ENCODE peak calls at places on chromosomes 1 and 21, in six cellular contexts. V, J, N, A, R and L are unnamed samples. For H3K4me1, the result is how much of the 10 kb centered on the place peaks cover.

GRCh38 chr1:16677552-16678423 is 11.0 kb upstream of the RNU1-3 start:
- ATAC-seq in J (peak), V (peak), A (no peak), N (peak), R (peak), L (peak)

GRCh38 chr21:26448751-26449150 is 124.3 kb downstream of the CYYR1 start:
- ATAC-seq in N (no peak), R (no peak), V (no peak), A (no peak), J (no peak), L (no peak)

GRCh38 chr1:22341791-22342605 is 109.7 kb upstream of the ZBTB40 start:
- ATAC-seq in J (no peak), V (peak), N (peak), A (peak), R (no peak), L (peak)

GRCh38 chr1:19723874-19724273 is 59.2 kb downstream of the HTR6 start:
- ATAC-seq in J (no peak), A (no peak), R (no peak), N (no peak), V (no peak), L (no peak)

GRCh38 chr1:24027838-24028468 is 47.8 kb upstream of the SRSF10 start:
- ATAC-seq in A (no peak), V (peak), N (peak), R (peak), J (peak), L (peak)

GRCh38 chr1:7953850-7954609 is 7.5 kb upstream of the PARK7 start:
- ATAC-seq in A (peak), N (peak), J (peak), R (peak), V (peak), L (peak)

GRCh38 chr1:207755846-207756692 is 4.2 kb downstream of the CD46 start:
- ATAC-seq in J (no peak), V (no peak), N (no peak), A (no peak), R (no peak), L (no peak)

GRCh38 chr1:239560921-239561320 is 174.6 kb downstream of the CHRM3 start:
- ATAC-seq in N (no peak), A (no peak), R (no peak), V (no peak), J (no peak), L (no peak)

GRCh38 chr1:169348356-169349036 is 19.1 kb downstream of the NME7 start:
- ATAC-seq in N (peak), V (no peak), J (peak), A (no peak), R (peak), L (no peak)

GRCh38 chr1:32933742-32934322 is 30.8 kb downstream of the RNF19B start:
- ATAC-seq in N (peak), A (no peak), R (peak), J (peak), V (peak), L (peak)

GRCh38 chr1:24971539-24971938 is 41.5 kb upstream of the RUNX3 start:
- ATAC-seq in V (no peak), J (no peak), N (no peak), R (no peak), A (no peak), L (no peak)

GRCh38 chr21:15797577-15798363 is 68.0 kb downstream of the USP25 start:
- ATAC-seq in N (peak), R (no peak), J (peak), V (no peak), A (no peak), L (no peak)

GRCh38 chr1:236269439-236269838 is 12.3 kb downstream of the ERO1B start:
- ATAC-seq in R (no peak), V (no peak), A (no peak), N (peak), J (peak), L (no peak)

GRCh38 chr1:32920833-32921232 is 19.6 kb upstream of the TMEM54 start:
- ATAC-seq in J (no peak), N (no peak), R (no peak), A (no peak), V (no peak), L (no peak)

GRCh38 chr1:243312962-243313634 is 57.3 kb downstream of the SDCCAG8 start:
- ATAC-seq in A (peak), R (no peak), V (no peak), N (no peak), J (peak), L (no peak)

GRCh38 chr1:110453829-110454228 is 2.9 kb downstream of the PROK1 start:
- ATAC-seq in A (no peak), J (no peak), R (no peak), N (peak), V (no peak), L (no peak)

GRCh38 chr1:151720190-151720953 is 950 bp upstream of the RIIAD1 start:
- ATAC-seq in R (no peak), J (peak), A (no peak), V (peak), N (no peak), L (no peak)

GRCh38 chr1:84300991-84301758 is at the start of gene SAMD13:
- ATAC-seq in R (no peak), A (no peak), V (no peak), J (no peak), N (peak), L (no peak)

GRCh38 chr1:69568435-69569280 is 936 bp downstream of the LRRC7 start:
- ATAC-seq in A (no peak), R (peak), N (peak), V (no peak), J (no peak), L (peak)

GRCh38 chr1:8182034-8182761 is 135.7 kb upstream of the SLC45A1 start:
- ATAC-seq in R (peak), V (peak), A (peak), N (peak), J (peak), L (peak)

GRCh38 chr1:117061986-117062415 is 1.9 kb downstream of the TTF2 start:
- ATAC-seq in A (no peak), R (no peak), J (peak), N (no peak), V (no peak), L (no peak)

GRCh38 chr1:230422221-230422981 is 3.7 kb downstream of the PGBD5 start:
- ATAC-seq in N (no peak), R (no peak), V (no peak), J (no peak), A (no peak), L (no peak)

GRCh38 chr1:211739671-211740411 is 64.4 kb upstream of the NEK2 start:
- ATAC-seq in R (no peak), V (no peak), J (peak), A (no peak), N (no peak), L (no peak)

GRCh38 chr1:6513296-6513928 is 21.9 kb upstream of the PLEKHG5 start:
- ATAC-seq in N (no peak), J (peak), V (peak), R (no peak), A (no peak), L (no peak)

GRCh38 chr1:168137515-168137821 is 738 bp upstream of the GPR161 start:
- ATAC-seq in V (no peak), J (peak), R (no peak), N (peak), A (no peak), L (no peak)

GRCh38 chr1:191963286-191963685 is 195.0 kb upstream of the RGS18 start:
- ATAC-seq in A (no peak), N (no peak), R (no peak), V (no peak), J (no peak), L (no peak)

GRCh38 chr21:26140185-26140584 is 30.4 kb downstream of the APP start:
- ATAC-seq in J (no peak), R (peak), N (peak), A (peak), V (peak), L (peak)

GRCh38 chr1:234226106-234226818 is 147.0 kb upstream of the COA6 start:
- ATAC-seq in A (no peak), R (no peak), N (no peak), J (peak), V (no peak), L (no peak)

GRCh38 chr1:180935326-180936109 is 22.8 kb downstream of the KIAA1614 start:
- ATAC-seq in N (no peak), J (peak), R (no peak), V (peak), A (no peak), L (no peak)

GRCh38 chr1:86054396-86054795 is 102.2 kb downstream of the COL24A1 start:
- ATAC-seq in N (no peak), R (no peak), V (no peak), A (no peak), J (no peak), L (no peak)

GRCh38 chr1:221783936-221784335 is 42.0 kb upstream of the DUSP10 start:
- ATAC-seq in R (no peak), A (no peak), V (no peak), N (no peak), J (peak), L (no peak)

GRCh38 chr1:235075955-235076308 is 52.7 kb downstream of the TOMM20 start:
- ATAC-seq in A (no peak), R (peak), N (no peak), V (no peak), J (peak), L (no peak)

DNA sequence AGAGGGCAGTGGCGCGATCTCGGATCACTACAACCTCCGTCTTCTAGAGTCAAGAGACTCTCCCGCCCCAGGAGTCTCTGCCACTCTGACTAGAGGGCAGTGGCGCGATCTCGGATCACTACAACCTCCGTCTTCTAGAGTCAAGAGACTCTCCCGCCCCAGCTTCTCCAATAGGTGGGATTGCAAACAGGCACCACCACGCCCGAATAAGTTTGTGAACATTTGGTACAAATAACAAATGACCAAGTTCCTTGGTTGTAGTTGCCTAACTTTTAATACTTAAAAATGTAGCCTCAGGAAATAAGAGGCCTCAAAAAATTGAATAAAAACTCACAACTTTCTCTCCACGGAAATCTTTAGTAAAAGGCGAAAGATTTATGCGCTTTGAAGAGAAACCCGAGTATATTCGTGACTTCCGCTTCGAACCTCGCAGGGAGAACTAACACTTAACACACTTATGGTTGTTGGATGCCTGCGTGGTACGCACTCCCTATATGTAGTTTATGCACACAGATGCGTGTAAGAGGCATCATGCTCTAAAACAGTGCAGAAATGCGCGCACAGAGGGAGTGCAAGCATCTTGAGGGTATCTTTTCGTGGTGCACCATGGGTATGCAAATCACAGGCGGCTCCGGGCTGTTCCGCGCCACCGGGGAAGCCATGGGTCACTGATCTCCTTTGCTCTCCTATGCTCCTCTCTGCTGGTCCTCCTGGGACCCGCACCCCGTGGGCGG is 11.4 kb downstream of the BTBD19 start:
- ATAC-seq in V (peak), J (peak), N (peak), A (peak), R (peak), L (peak)
- TF ChIP-seq EP300 in V (peak), J (no peak), N (peak), A (no peak), R (no peak), L (no peak)

DNA sequence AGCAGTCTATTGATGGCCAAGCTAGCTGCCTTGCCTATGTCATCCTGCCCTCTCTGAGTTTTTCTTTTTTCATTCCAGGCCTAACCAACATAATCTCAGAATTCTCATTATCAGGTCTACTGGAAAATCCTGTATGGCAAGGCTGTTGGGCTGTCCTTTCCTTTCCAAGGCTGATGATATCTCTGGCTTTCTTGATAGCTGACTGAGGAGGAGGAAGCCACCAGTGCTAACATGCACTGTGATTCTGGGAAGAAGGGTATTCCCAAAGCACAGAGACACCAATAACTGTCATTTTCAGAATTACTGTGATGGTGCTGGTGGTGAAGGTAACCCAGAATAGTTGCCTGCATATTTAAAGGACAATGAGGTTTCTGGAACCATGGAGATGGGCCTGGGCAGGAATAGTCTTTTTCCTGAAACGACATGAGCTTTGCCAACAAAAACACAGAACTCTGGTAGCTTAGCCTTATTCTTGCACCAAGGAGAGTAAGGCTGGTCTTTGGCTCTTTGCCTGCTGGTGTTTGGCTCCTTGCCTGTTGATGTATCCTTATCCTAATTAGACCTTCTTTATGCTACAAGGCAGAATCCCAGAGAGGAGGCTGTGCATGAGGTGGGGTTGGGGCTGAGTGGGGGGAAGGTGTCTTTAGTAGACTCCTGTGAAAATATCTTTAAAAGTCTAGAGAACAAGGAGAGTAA is 157.4 kb downstream of the TNFSF18 start:
- ATAC-seq in R (no peak), J (no peak), V (no peak), N (no peak), A (no peak), L (no peak)
- H3K4me1 ChIP-seq in R (under half), J (under half), V (under half), N (under half), A (under half), L (under half)

GRCh38 chr1:58587667-58588066 is 10.6 kb upstream of the TACSTD2 start:
- ATAC-seq in N (no peak), A (no peak), R (no peak), J (no peak), V (no peak), L (no peak)
- TF ChIP-seq EP300 in N (no peak), A (no peak), R (no peak), J (no peak), V (no peak), L (no peak)

GRCh38 chr1:27601771-27602509 is 2.0 kb downstream of the AHDC1 start:
- ATAC-seq in V (peak), A (peak), N (no peak), R (peak), J (peak), L (no peak)

GRCh38 chr1:27604579-27605299 is 795 bp upstream of the AHDC1 start:
- ATAC-seq in A (no peak), V (no peak), J (no peak), N (no peak), R (no peak), L (no peak)

GRCh38 chr1:27602510-27603319 is 1.2 kb downstream of the AHDC1 start:
- ATAC-seq in A (no peak), R (peak), V (peak), N (peak), J (peak), L (peak)

GRCh38 chr1:27603962-27604578 is at the start of gene AHDC1:
- ATAC-seq in A (peak), J (peak), V (peak), R (peak), N (peak), L (peak)

DNA sequence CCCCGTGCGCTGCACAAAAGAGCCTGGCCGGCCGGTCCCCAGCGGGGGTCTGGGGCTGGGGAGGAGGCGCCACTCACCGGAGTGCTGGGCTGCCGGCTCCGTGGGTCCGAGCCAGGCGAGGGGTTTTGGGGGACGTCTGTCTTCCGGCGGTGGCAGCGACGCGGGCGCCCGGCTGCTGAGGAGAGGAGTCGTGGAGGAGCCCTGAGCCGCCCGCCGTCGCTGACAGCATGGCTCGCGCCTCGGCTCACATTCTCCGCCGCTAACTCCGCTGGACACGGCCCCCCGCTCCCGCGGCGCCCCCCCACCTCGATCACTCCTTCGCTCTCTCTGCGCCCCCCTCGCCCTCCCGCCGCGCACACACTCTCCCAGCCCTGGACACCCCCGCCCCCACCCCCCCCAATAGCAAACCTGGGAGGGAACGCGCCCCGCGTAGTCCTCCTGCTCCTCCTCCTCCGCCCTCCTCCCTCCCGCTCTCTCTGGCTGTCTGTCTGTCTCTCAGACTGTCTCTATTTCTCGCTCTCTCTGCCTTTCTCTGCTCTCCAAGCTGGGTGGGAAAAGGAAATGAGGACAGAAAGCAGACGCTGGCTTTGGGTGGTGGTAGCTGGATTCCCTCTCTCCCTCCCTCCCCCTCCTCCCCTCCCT is 503 bp downstream of the AHDC1 start:
- ATAC-seq in R (peak), V (no peak), N (peak), J (peak), A (no peak), L (peak)
- H3K4me1 ChIP-seq in R (half or more), V (half or more), N (half or more), J (under half), A (half or more), L (under half)

GRCh38 chr1:53771648-53772047 is 32.7 kb upstream of the GLIS1 start:
- ATAC-seq in J (no peak), V (no peak), N (no peak), R (no peak), A (no peak), L (no peak)
- TF ChIP-seq EP300 in J (no peak), V (no peak), N (no peak), R (no peak), A (no peak), L (no peak)

GRCh38 chr1:58852731-58853485 is 69.1 kb upstream of the JUN start:
- ATAC-seq in V (no peak), R (no peak), J (no peak), N (no peak), A (no peak), L (no peak)
- H3K4me1 ChIP-seq in V (half or more), R (under half), J (under half), N (under half), A (under half), L (under half)

GRCh38 chr1:14976260-14976659 is 177.3 kb upstream of the TMEM51 start:
- ATAC-seq in V (no peak), R (no peak), A (no peak), N (no peak), J (no peak), L (no peak)
- TF ChIP-seq EP300 in V (no peak), R (no peak), A (no peak), N (no peak), J (no peak), L (no peak)

GRCh38 chr1:246579818-246580217 is 13.6 kb downstream of the CNST start:
- ATAC-seq in A (no peak), N (peak), J (peak), V (no peak), R (no peak), L (no peak)
- H3K4me1 ChIP-seq in A (half or more), N (under half), J (under half), V (half or more), R (under half), L (half or more)